ENCODE peak calls at places on chromosomes 2 and 18, in four cellular contexts. One of them, this sample, is unnamed. For H3K9me3, the result is how much of the 10 kb centered on the place peaks cover.

GRCh38 chr2:86038291-86039081 is 67.2 kb downstream of the POLR1A start:
- DNase-seq in cardiac muscle cell: peak
- DNase-seq in neural progenitor cell: no peak
- DNase-seq in heart right ventricle: no peak
- DNase-seq in this sample: peak

GRCh38 chr2:168528469-168528868 is 72.4 kb downstream of the CERS6 start:
- DNase-seq in cardiac muscle cell: peak
- DNase-seq in neural progenitor cell: no peak
- DNase-seq in heart right ventricle: no peak
- DNase-seq in this sample: no peak

GRCh38 chr2:27255660-27256059 is 7.2 kb downstream of the SLC30A3 start:
- DNase-seq in cardiac muscle cell: peak
- DNase-seq in neural progenitor cell: no peak
- DNase-seq in heart right ventricle: no peak
- DNase-seq in this sample: no peak

GRCh38 chr18:6521804-6522418 is 107.2 kb upstream of the L3MBTL4 start:
- DNase-seq in cardiac muscle cell: peak
- DNase-seq in neural progenitor cell: peak
- DNase-seq in heart right ventricle: no peak
- DNase-seq in this sample: no peak

GRCh38 chr2:241768251-241768711 is 8.3 kb upstream of the GAL3ST2 start:
- DNase-seq in cardiac muscle cell: no peak
- DNase-seq in neural progenitor cell: no peak
- DNase-seq in heart right ventricle: no peak
- DNase-seq in this sample: no peak

GRCh38 chr2:77268626-77269025 is 253.6 kb downstream of the LRRTM4 start:
- DNase-seq in cardiac muscle cell: no peak
- DNase-seq in neural progenitor cell: no peak
- DNase-seq in heart right ventricle: no peak
- DNase-seq in this sample: no peak

GRCh38 chr2:96960271-96960955 is 26.0 kb downstream of the FAM178B start:
- DNase-seq in cardiac muscle cell: peak
- DNase-seq in neural progenitor cell: peak
- DNase-seq in heart right ventricle: peak
- DNase-seq in this sample: peak

GRCh38 chr18:7750095-7750663 is 183.1 kb downstream of the PTPRM start:
- DNase-seq in cardiac muscle cell: no peak
- DNase-seq in neural progenitor cell: no peak
- DNase-seq in heart right ventricle: no peak
- DNase-seq in this sample: no peak

GRCh38 chr2:78940998-78941397 is 84.5 kb upstream of the REG3G start:
- DNase-seq in cardiac muscle cell: peak
- DNase-seq in neural progenitor cell: peak
- DNase-seq in heart right ventricle: no peak
- DNase-seq in this sample: no peak

GRCh38 chr2:173134703-173135102 is 59.1 kb downstream of the MAP3K20 start:
- DNase-seq in cardiac muscle cell: peak
- DNase-seq in neural progenitor cell: no peak
- DNase-seq in heart right ventricle: no peak
- DNase-seq in this sample: no peak

GRCh38 chr18:55322176-55322735 is 265.7 kb downstream of the TCF4 start:
- DNase-seq in cardiac muscle cell: peak
- DNase-seq in neural progenitor cell: peak
- DNase-seq in heart right ventricle: peak
- DNase-seq in this sample: no peak

GRCh38 chr18:59416818-59417217 is 57.8 kb upstream of the LMAN1 start:
- DNase-seq in cardiac muscle cell: peak
- DNase-seq in neural progenitor cell: no peak
- DNase-seq in heart right ventricle: no peak
- DNase-seq in this sample: no peak

GRCh38 chr2:180705551-180705950 is 274.9 kb upstream of the UBE2E3 start:
- DNase-seq in cardiac muscle cell: no peak
- DNase-seq in neural progenitor cell: no peak
- DNase-seq in heart right ventricle: no peak
- DNase-seq in this sample: no peak

GRCh38 chr2:166090900-166091299 is 36.9 kb downstream of the SCN1A start:
- DNase-seq in cardiac muscle cell: peak
- DNase-seq in neural progenitor cell: no peak
- DNase-seq in heart right ventricle: no peak
- DNase-seq in this sample: no peak

GRCh38 chr2:10424051-10424450 is 24.1 kb downstream of the ODC1 start:
- DNase-seq in cardiac muscle cell: peak
- DNase-seq in neural progenitor cell: peak
- DNase-seq in heart right ventricle: no peak
- DNase-seq in this sample: no peak

GRCh38 chr2:167355796-167356195 is 467.5 kb downstream of the XIRP2 start:
- DNase-seq in cardiac muscle cell: no peak
- DNase-seq in neural progenitor cell: no peak
- DNase-seq in heart right ventricle: no peak
- DNase-seq in this sample: no peak

GRCh38 chr2:67015681-67016080 is 381.5 kb upstream of the ETAA1 start:
- DNase-seq in cardiac muscle cell: no peak
- DNase-seq in neural progenitor cell: no peak
- DNase-seq in heart right ventricle: no peak
- DNase-seq in this sample: no peak

GRCh38 chr2:216274194-216274593 is 98.1 kb downstream of the MARCHF4 start:
- DNase-seq in cardiac muscle cell: no peak
- DNase-seq in neural progenitor cell: no peak
- DNase-seq in heart right ventricle: no peak
- DNase-seq in this sample: no peak

GRCh38 chr18:74331404-74331803 is 15.8 kb downstream of the C18orf63 start:
- DNase-seq in cardiac muscle cell: peak
- DNase-seq in neural progenitor cell: peak
- DNase-seq in heart right ventricle: no peak
- DNase-seq in this sample: no peak

GRCh38 chr2:64787698-64788097 is 134.0 kb upstream of the SERTAD2 start:
- DNase-seq in cardiac muscle cell: peak
- DNase-seq in neural progenitor cell: no peak
- DNase-seq in heart right ventricle: no peak
- DNase-seq in this sample: no peak

GRCh38 chr2:124066776-124067175 is 41.7 kb downstream of the CNTNAP5 start:
- DNase-seq in cardiac muscle cell: no peak
- DNase-seq in neural progenitor cell: no peak
- DNase-seq in heart right ventricle: no peak
- DNase-seq in this sample: no peak

GRCh38 chr18:62877448-62878221 is 162.3 kb downstream of the PHLPP1 start:
- DNase-seq in cardiac muscle cell: peak
- DNase-seq in neural progenitor cell: peak
- DNase-seq in heart right ventricle: no peak
- DNase-seq in this sample: no peak

GRCh38 chr2:55883339-55883738 is 40.2 kb downstream of the EFEMP1 start:
- DNase-seq in cardiac muscle cell: peak
- DNase-seq in neural progenitor cell: no peak
- DNase-seq in heart right ventricle: peak
- DNase-seq in this sample: no peak

GRCh38 chr2:42567806-42568429 is 514 bp upstream of the MTA3 start:
- DNase-seq in cardiac muscle cell: peak
- DNase-seq in neural progenitor cell: peak
- DNase-seq in heart right ventricle: peak
- DNase-seq in this sample: no peak

DNA sequence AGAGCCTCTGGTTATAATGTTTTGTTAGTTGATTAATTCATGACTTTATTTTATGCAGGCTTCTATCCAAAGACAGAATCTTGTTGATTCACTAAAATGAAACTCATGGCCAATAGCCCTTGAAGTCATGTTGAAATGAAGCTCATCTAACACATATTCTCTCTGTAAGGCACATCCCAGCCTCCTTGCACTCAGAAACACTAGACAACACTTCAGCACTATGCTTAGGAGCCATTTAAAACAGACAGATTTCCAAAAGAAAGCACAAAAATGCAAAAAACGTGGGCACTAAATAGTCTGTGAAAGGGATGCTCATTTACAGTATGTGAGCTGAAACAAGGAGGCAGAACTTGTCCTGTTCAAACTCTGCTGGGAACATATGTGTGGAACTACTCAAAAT is 124.4 kb downstream of the MYCN start:
- DNase-seq in cardiac muscle cell: no peak
- DNase-seq in neural progenitor cell: no peak
- DNase-seq in heart right ventricle: no peak
- DNase-seq in this sample: no peak
- H3K9me3 ChIP-seq in cardiac muscle cell: under half
- H3K9me3 ChIP-seq in neural progenitor cell: under half
- H3K9me3 ChIP-seq in heart right ventricle: under half
- H3K9me3 ChIP-seq in this sample: under half

DNA sequence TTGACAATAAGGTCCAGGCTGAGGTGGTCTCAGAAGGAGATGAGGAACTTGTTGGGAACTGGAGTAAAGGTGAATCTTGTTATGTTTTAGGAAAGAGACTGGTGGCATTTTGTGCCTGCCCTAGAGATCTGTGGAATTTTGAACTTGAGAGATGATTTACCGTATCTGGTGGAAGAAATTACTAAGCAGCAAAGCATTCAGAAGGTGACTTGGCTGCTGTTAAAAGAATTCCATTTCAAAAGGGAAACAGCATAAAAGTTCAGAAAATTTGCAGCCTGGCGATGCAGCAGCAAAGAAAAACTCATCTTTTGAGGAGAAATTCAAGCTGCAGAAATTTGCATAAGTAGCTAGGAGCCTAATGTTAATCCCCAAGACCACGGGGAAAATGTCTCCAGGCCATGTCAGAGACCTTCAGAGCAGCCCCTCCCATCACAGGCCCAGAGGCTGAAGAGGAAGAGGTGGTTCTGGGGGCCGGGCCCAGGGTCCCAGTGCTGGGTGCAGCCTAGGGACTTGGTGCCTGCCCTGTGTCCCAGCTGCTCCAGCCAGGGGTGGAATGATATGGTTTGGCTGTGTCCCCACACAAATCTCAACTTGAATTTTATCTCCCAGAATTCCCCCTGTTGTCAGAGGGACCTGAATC is 73.5 kb downstream of the FIGN start:
- DNase-seq in cardiac muscle cell: peak
- DNase-seq in neural progenitor cell: no peak
- DNase-seq in heart right ventricle: no peak
- DNase-seq in this sample: no peak
- H3K9me3 ChIP-seq in cardiac muscle cell: under half
- H3K9me3 ChIP-seq in neural progenitor cell: under half
- H3K9me3 ChIP-seq in heart right ventricle: under half
- H3K9me3 ChIP-seq in this sample: under half

DNA sequence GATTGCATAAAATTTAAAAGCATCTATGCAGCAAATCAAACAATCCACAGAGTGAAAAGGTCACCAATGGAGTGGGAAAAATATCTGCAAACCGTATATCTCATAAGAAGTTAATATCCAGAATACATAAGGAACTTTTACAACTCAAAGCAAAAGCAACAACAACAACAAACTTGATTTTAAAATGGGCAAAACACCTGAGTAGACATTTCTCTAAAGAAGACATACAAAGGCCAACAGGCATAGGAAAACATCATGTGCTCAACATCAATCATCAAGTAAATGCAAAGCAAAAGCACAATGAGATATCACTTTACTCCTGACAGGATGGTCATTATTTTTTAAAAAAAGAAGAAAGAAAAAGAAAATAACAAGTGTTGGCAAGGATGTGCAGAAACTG is 38.1 kb downstream of the TMEM247 start:
- DNase-seq in cardiac muscle cell: no peak
- DNase-seq in neural progenitor cell: no peak
- DNase-seq in heart right ventricle: no peak
- DNase-seq in this sample: no peak
- H3K9me3 ChIP-seq in cardiac muscle cell: under half
- H3K9me3 ChIP-seq in neural progenitor cell: under half
- H3K9me3 ChIP-seq in heart right ventricle: under half
- H3K9me3 ChIP-seq in this sample: under half

GRCh38 chr2:6846540-6846939 is 19.2 kb downstream of the CMPK2 start:
- DNase-seq in cardiac muscle cell: no peak
- DNase-seq in neural progenitor cell: no peak
- DNase-seq in heart right ventricle: no peak
- DNase-seq in this sample: no peak
- H3K9me3 ChIP-seq in cardiac muscle cell: under half
- H3K9me3 ChIP-seq in neural progenitor cell: under half
- H3K9me3 ChIP-seq in heart right ventricle: under half
- H3K9me3 ChIP-seq in this sample: under half

DNA sequence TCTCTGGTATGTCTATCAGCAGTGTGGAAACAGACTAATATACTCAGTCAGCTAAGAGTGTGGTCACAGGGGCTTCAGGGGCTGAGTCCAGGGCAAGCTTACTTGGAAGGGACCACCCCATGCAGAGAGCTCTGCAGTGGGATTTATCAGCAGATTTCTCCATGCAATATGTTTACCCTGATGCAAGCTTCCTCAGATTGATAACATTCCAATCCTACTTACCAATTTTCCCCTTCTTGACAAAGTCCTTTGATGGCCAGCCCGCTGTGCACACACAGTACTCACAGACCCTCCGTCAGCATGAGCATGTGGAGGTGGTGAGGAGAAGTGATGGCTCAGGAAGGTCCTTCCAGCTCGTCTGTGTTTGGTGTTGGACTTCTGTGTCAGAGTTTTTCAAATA is 51.8 kb downstream of the SH3RF3 start:
- DNase-seq in cardiac muscle cell: peak
- DNase-seq in neural progenitor cell: no peak
- DNase-seq in heart right ventricle: no peak
- DNase-seq in this sample: no peak
- H3K9me3 ChIP-seq in cardiac muscle cell: under half
- H3K9me3 ChIP-seq in neural progenitor cell: under half
- H3K9me3 ChIP-seq in heart right ventricle: under half
- H3K9me3 ChIP-seq in this sample: under half

GRCh38 chr2:2705871-2706270 is 374.8 kb upstream of the MYT1L start:
- DNase-seq in cardiac muscle cell: no peak
- DNase-seq in neural progenitor cell: no peak
- DNase-seq in heart right ventricle: no peak
- DNase-seq in this sample: no peak

GRCh38 chr2:2704380-2705093 is 373.5 kb upstream of the MYT1L start:
- DNase-seq in cardiac muscle cell: no peak
- DNase-seq in neural progenitor cell: no peak
- DNase-seq in heart right ventricle: no peak
- DNase-seq in this sample: no peak

GRCh38 chr2:2708575-2708974 is 377.5 kb upstream of the MYT1L start:
- DNase-seq in cardiac muscle cell: no peak
- DNase-seq in neural progenitor cell: no peak
- DNase-seq in heart right ventricle: no peak
- DNase-seq in this sample: no peak

GRCh38 chr2:2707111-2708035 is 376.3 kb upstream of the MYT1L start:
- DNase-seq in cardiac muscle cell: no peak
- DNase-seq in neural progenitor cell: peak
- DNase-seq in heart right ventricle: no peak
- DNase-seq in this sample: no peak

DNA sequence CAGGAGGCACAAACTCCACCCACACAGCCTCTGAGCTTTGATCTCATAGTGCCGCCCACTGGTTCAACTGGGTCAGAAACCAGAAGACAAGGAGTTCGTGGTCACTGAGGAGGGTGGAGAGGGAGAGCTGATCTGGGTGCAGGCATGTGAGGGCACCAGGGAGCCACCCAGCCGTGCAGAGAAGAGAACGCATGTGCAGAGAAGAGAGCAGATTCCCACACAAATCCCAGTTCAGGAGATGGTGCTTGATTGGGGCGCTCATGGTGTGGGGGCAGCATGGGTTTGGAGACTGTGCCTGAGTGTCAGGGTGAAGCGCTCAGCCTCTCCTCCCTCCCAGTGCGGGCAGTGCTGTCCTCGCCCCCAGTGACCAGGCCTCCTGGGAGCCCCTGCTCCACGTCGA is 375.2 kb upstream of the MYT1L start:
- DNase-seq in cardiac muscle cell: no peak
- DNase-seq in neural progenitor cell: no peak
- DNase-seq in heart right ventricle: no peak
- DNase-seq in this sample: no peak
- H3K9me3 ChIP-seq in cardiac muscle cell: under half
- H3K9me3 ChIP-seq in neural progenitor cell: under half
- H3K9me3 ChIP-seq in heart right ventricle: under half
- H3K9me3 ChIP-seq in this sample: under half

GRCh38 chr2:97985998-97986397 is 9.8 kb downstream of the TMEM131 start:
- DNase-seq in cardiac muscle cell: no peak
- DNase-seq in neural progenitor cell: no peak
- DNase-seq in heart right ventricle: no peak
- DNase-seq in this sample: no peak
- H3K9me3 ChIP-seq in cardiac muscle cell: under half
- H3K9me3 ChIP-seq in neural progenitor cell: under half
- H3K9me3 ChIP-seq in heart right ventricle: under half
- H3K9me3 ChIP-seq in this sample: under half

This sample was measured in T-helper 17 cell.